ENCODE peak calls at places on chromosomes 7 and 10, in five cellular contexts. One of them, this sample, is unnamed.

GRCh38 chr7:4715385-4715770 is 33.3 kb downstream of the FOXK1 start:
- DNase-seq in AG09309: no peak
- DNase-seq in NB4: peak; percentile 99
- DNase-seq in LNCaP clone FGC: no peak
- DNase-seq in SJSA1: no peak
- DNase-seq in this sample: no peak

GRCh38 chr7:132977234-132977633 is 104.7 kb downstream of the CHCHD3 start:
- DNase-seq in AG09309: no peak
- DNase-seq in NB4: no peak
- DNase-seq in LNCaP clone FGC: no peak
- DNase-seq in SJSA1: no peak
- DNase-seq in this sample: no peak

GRCh38 chr7:104231054-104232046 is 23.5 kb upstream of the ORC5 start:
- DNase-seq in AG09309: no peak
- DNase-seq in NB4: peak; percentile 65
- DNase-seq in LNCaP clone FGC: no peak
- DNase-seq in SJSA1: no peak
- DNase-seq in this sample: peak; percentile 29

GRCh38 chr7:111092406-111093160 is 1.7 kb downstream of the LRRN3 start:
- DNase-seq in AG09309: no peak
- DNase-seq in NB4: no peak
- DNase-seq in LNCaP clone FGC: no peak
- DNase-seq in SJSA1: no peak
- DNase-seq in this sample: no peak

GRCh38 chr7:98826811-98827231 is 43.0 kb downstream of the TMEM130 start:
- DNase-seq in AG09309: no peak
- DNase-seq in NB4: no peak
- DNase-seq in LNCaP clone FGC: peak; percentile 19
- DNase-seq in SJSA1: no peak
- DNase-seq in this sample: no peak

GRCh38 chr7:13035233-13035632 is 347.8 kb downstream of the ARL4A start:
- DNase-seq in AG09309: no peak
- DNase-seq in NB4: peak; percentile 16
- DNase-seq in LNCaP clone FGC: no peak
- DNase-seq in SJSA1: no peak
- DNase-seq in this sample: no peak

GRCh38 chr7:90597527-90597871 is 1.4 kb downstream of the CDK14 start:
- DNase-seq in AG09309: no peak
- DNase-seq in NB4: no peak
- DNase-seq in LNCaP clone FGC: no peak
- DNase-seq in SJSA1: no peak
- DNase-seq in this sample: no peak

GRCh38 chr10:11901454-11902431 is 78.6 kb downstream of the PROSER2 start:
- DNase-seq in AG09309: no peak
- DNase-seq in NB4: peak; percentile 51
- DNase-seq in LNCaP clone FGC: no peak
- DNase-seq in SJSA1: no peak
- DNase-seq in this sample: no peak

GRCh38 chr7:94871132-94871531 is 36.3 kb upstream of the PPP1R9A start:
- DNase-seq in AG09309: no peak
- DNase-seq in NB4: no peak
- DNase-seq in LNCaP clone FGC: no peak
- DNase-seq in SJSA1: no peak
- DNase-seq in this sample: no peak

GRCh38 chr7:3943265-3943664 is 642.2 kb downstream of the SDK1 start:
- DNase-seq in AG09309: no peak
- DNase-seq in NB4: no peak
- DNase-seq in LNCaP clone FGC: no peak
- DNase-seq in SJSA1: no peak
- DNase-seq in this sample: no peak

GRCh38 chr10:28241766-28242399 is 61.0 kb downstream of the MPP7 start:
- DNase-seq in AG09309: peak; percentile 44
- DNase-seq in NB4: peak; percentile 54
- DNase-seq in LNCaP clone FGC: peak; percentile 37
- DNase-seq in SJSA1: no peak
- DNase-seq in this sample: peak; percentile 63

GRCh38 chr7:137597856-137598255 is 248.9 kb downstream of the DGKI start:
- DNase-seq in AG09309: no peak
- DNase-seq in NB4: no peak
- DNase-seq in LNCaP clone FGC: no peak
- DNase-seq in SJSA1: no peak
- DNase-seq in this sample: no peak

GRCh38 chr7:133431134-133431711 is 178.3 kb downstream of the EXOC4 start:
- DNase-seq in AG09309: no peak
- DNase-seq in NB4: no peak
- DNase-seq in LNCaP clone FGC: no peak
- DNase-seq in SJSA1: no peak
- DNase-seq in this sample: no peak

GRCh38 chr10:78973901-78974408 is 94.8 kb upstream of the ZMIZ1 start:
- DNase-seq in AG09309: no peak
- DNase-seq in NB4: peak; percentile 66
- DNase-seq in LNCaP clone FGC: peak; percentile 52
- DNase-seq in SJSA1: peak; percentile 83
- DNase-seq in this sample: peak; percentile 52

GRCh38 chr7:45203947-45204445 is 46.4 kb downstream of the RAMP3 start:
- DNase-seq in AG09309: peak; percentile 42
- DNase-seq in NB4: peak; percentile 48
- DNase-seq in LNCaP clone FGC: peak; percentile 2
- DNase-seq in SJSA1: no peak
- DNase-seq in this sample: no peak

GRCh38 chr7:3117488-3118228 is 74.0 kb upstream of the CARD11 start:
- DNase-seq in AG09309: no peak
- DNase-seq in NB4: no peak
- DNase-seq in LNCaP clone FGC: no peak
- DNase-seq in SJSA1: no peak
- DNase-seq in this sample: no peak

GRCh38 chr7:150323682-150324365 is 479 bp upstream of the ACTR3C start:
- DNase-seq in AG09309: no peak
- DNase-seq in NB4: no peak
- DNase-seq in LNCaP clone FGC: no peak
- DNase-seq in SJSA1: no peak
- DNase-seq in this sample: no peak

GRCh38 chr7:157650801-157651200 is 314.0 kb downstream of the DNAJB6 start:
- DNase-seq in AG09309: no peak
- DNase-seq in NB4: no peak
- DNase-seq in LNCaP clone FGC: no peak
- DNase-seq in SJSA1: no peak
- DNase-seq in this sample: no peak

GRCh38 chr10:102153093-102153620 is 968 bp downstream of the NOLC1 start:
- DNase-seq in AG09309: no peak
- DNase-seq in NB4: no peak
- DNase-seq in LNCaP clone FGC: no peak
- DNase-seq in SJSA1: no peak
- DNase-seq in this sample: no peak

GRCh38 chr10:48480397-48481374 is 124.2 kb downstream of the ARHGAP22 start:
- DNase-seq in AG09309: no peak
- DNase-seq in NB4: no peak
- DNase-seq in LNCaP clone FGC: no peak
- DNase-seq in SJSA1: peak; percentile 36
- DNase-seq in this sample: no peak

GRCh38 chr10:85864866-85865526 is 501.6 kb downstream of the GRID1 start:
- DNase-seq in AG09309: no peak
- DNase-seq in NB4: no peak
- DNase-seq in LNCaP clone FGC: no peak
- DNase-seq in SJSA1: no peak
- DNase-seq in this sample: no peak

GRCh38 chr10:64430690-64431323 is 909.6 kb downstream of the REEP3 start:
- DNase-seq in AG09309: no peak
- DNase-seq in NB4: peak; percentile 40
- DNase-seq in LNCaP clone FGC: peak; percentile 35
- DNase-seq in SJSA1: no peak
- DNase-seq in this sample: no peak

GRCh38 chr10:29858352-29859267 is 200.8 kb downstream of the JCAD start:
- DNase-seq in AG09309: peak; percentile 24
- DNase-seq in NB4: peak; percentile 29
- DNase-seq in LNCaP clone FGC: peak; percentile 48
- DNase-seq in SJSA1: peak; percentile 71
- DNase-seq in this sample: no peak

GRCh38 chr10:89478085-89478738 is 57.2 kb downstream of the SLC16A12 start:
- DNase-seq in AG09309: no peak
- DNase-seq in NB4: peak; percentile 8
- DNase-seq in LNCaP clone FGC: no peak
- DNase-seq in SJSA1: no peak
- DNase-seq in this sample: no peak

GRCh38 chr7:82722946-82723345 is 279.4 kb upstream of the CACNA2D1 start:
- DNase-seq in AG09309: no peak
- DNase-seq in NB4: peak; percentile 80
- DNase-seq in LNCaP clone FGC: no peak
- DNase-seq in SJSA1: no peak
- DNase-seq in this sample: no peak

GRCh38 chr10:53899463-53899862 is 901.6 kb downstream of the PCDH15 start:
- DNase-seq in AG09309: no peak
- DNase-seq in NB4: peak; percentile 28
- DNase-seq in LNCaP clone FGC: no peak
- DNase-seq in SJSA1: no peak
- DNase-seq in this sample: no peak

GRCh38 chr7:41869596-41869995 is 166.7 kb upstream of the INHBA start:
- DNase-seq in AG09309: no peak
- DNase-seq in NB4: no peak
- DNase-seq in LNCaP clone FGC: no peak
- DNase-seq in SJSA1: no peak
- DNase-seq in this sample: no peak

DNA sequence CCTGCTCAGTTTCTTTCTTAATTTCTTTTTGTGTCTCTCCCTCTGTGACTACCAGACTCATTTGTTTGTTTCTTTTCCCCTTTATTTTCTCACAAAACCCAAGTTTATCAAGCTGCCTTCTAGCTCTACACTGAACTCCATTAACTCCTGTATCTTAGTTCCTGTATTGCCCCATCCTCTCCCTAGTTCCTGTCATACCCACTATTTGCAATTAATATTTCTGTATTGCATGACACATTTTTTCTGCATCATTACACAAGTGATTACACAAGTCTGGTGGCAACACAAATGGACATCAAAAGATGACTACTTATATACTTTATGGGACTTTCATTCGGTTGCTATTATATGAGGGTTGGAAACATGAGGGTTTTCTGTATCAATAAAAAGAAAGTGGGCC is 26.9 kb upstream of the OR9A4 start:
- DNase-seq in AG09309: no peak
- DNase-seq in NB4: peak; percentile 79
- DNase-seq in LNCaP clone FGC: no peak
- DNase-seq in SJSA1: no peak
- DNase-seq in this sample: no peak
- H3K4me3 ChIP-seq in AG09309: no peak overlapping the region
- H3K4me3 ChIP-seq in NB4: no peak overlapping the region
- H3K4me3 ChIP-seq in LNCaP clone FGC: no peak overlapping the region
- H3K4me3 ChIP-seq in SJSA1: no peak overlapping the region
- H3K4me3 ChIP-seq in this sample: no peak overlapping the region

GRCh38 chr7:73864981-73865711 is 4.2 kb downstream of the TMEM270 start:
- DNase-seq in AG09309: no peak
- DNase-seq in NB4: no peak
- DNase-seq in LNCaP clone FGC: no peak
- DNase-seq in SJSA1: no peak
- DNase-seq in this sample: no peak

GRCh38 chr7:73865738-73866445 is 4.9 kb downstream of the TMEM270 start:
- DNase-seq in AG09309: no peak
- DNase-seq in NB4: peak; percentile 72
- DNase-seq in LNCaP clone FGC: no peak
- DNase-seq in SJSA1: no peak
- DNase-seq in this sample: no peak

GRCh38 chr7:73869011-73869785 is 8.2 kb downstream of the TMEM270 start:
- DNase-seq in AG09309: no peak
- DNase-seq in NB4: no peak
- DNase-seq in LNCaP clone FGC: no peak
- DNase-seq in SJSA1: peak; percentile 72
- DNase-seq in this sample: no peak

GRCh38 chr7:73870041-73870492 is 9.1 kb downstream of the TMEM270 start:
- DNase-seq in AG09309: no peak
- DNase-seq in NB4: no peak
- DNase-seq in LNCaP clone FGC: no peak
- DNase-seq in SJSA1: no peak
- DNase-seq in this sample: no peak

DNA sequence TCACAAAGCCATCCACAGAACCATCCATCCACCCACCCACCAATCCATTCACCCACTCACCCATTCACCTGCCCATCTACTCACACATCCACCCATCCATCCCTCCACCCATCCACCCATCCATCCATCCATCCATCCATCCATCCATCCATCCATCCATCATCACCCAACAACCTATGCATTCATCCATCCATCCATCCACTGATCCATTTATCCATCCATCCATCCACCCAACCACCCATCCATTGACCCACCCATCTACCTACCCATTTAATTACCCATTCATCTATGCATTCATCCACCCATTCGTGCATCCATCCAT is 5.4 kb downstream of the TMEM270 start:
- DNase-seq in AG09309: no peak
- DNase-seq in NB4: no peak
- DNase-seq in LNCaP clone FGC: no peak
- DNase-seq in SJSA1: no peak
- DNase-seq in this sample: no peak
- H3K4me3 ChIP-seq in AG09309: no peak overlapping the region
- H3K4me3 ChIP-seq in NB4: no peak overlapping the region
- H3K4me3 ChIP-seq in LNCaP clone FGC: no peak overlapping the region
- H3K4me3 ChIP-seq in SJSA1: no peak overlapping the region
- H3K4me3 ChIP-seq in this sample: no peak overlapping the region

DNA sequence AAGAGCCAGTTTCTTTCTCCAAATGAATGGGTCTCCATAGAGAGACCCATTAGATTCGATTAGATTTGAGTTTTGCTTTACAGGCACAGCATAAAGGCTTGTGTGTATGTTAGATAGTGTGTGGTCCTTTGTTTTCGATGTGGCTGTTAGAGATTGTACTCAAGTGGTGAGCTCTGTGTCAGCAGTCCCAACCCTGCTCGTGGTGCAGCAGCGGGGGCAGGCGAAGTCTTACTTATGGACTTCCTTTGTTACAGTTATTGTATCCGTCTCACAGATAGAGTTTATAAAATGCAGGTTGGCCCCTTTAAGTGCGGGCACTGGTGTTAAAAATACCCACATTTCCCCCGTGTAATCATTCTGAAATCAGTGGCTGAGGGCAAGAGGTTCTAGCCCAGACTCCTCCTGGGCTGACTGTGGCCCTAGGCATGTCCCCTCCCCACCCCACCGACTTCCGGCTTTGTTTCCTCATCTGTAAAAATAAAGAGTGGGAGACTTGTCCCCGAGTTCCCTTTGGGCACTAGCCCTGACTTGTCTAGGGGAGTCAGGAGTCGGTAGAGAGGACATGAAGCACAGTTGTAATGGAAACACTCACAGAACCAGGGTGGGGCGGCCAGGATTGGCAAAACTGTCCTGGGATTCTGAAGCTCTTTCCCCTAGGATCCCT is 28.6 kb downstream of the MTURN start:
- DNase-seq in AG09309: no peak
- DNase-seq in NB4: peak; percentile 86
- DNase-seq in LNCaP clone FGC: no peak
- DNase-seq in SJSA1: peak; percentile 79
- DNase-seq in this sample: no peak
- H3K4me3 ChIP-seq in AG09309: no peak overlapping the region
- H3K4me3 ChIP-seq in NB4: peak overlapping the region; percentile 33
- H3K4me3 ChIP-seq in LNCaP clone FGC: no peak overlapping the region
- H3K4me3 ChIP-seq in SJSA1: peak overlapping the region; percentile 15
- H3K4me3 ChIP-seq in this sample: no peak overlapping the region

GRCh38 chr10:72612203-72612826 is 13.6 kb downstream of the MICU1 start:
- DNase-seq in AG09309: no peak
- DNase-seq in NB4: no peak
- DNase-seq in LNCaP clone FGC: peak; percentile 32
- DNase-seq in SJSA1: no peak
- DNase-seq in this sample: no peak
- H3K4me3 ChIP-seq in AG09309: no peak overlapping the region
- H3K4me3 ChIP-seq in NB4: no peak overlapping the region
- H3K4me3 ChIP-seq in LNCaP clone FGC: no peak overlapping the region
- H3K4me3 ChIP-seq in SJSA1: no peak overlapping the region
- H3K4me3 ChIP-seq in this sample: no peak overlapping the region

GRCh38 chr10:125633517-125633999 is 49.4 kb downstream of the TEX36 start:
- DNase-seq in AG09309: peak; percentile 31
- DNase-seq in NB4: no peak
- DNase-seq in LNCaP clone FGC: peak; percentile 100
- DNase-seq in SJSA1: no peak
- DNase-seq in this sample: peak; percentile 70
- H3K4me3 ChIP-seq in AG09309: no peak overlapping the region
- H3K4me3 ChIP-seq in NB4: no peak overlapping the region
- H3K4me3 ChIP-seq in LNCaP clone FGC: peak overlapping the region; percentile 11
- H3K4me3 ChIP-seq in SJSA1: no peak overlapping the region
- H3K4me3 ChIP-seq in this sample: no peak overlapping the region

This sample was measured in HFF-Myc.